ENCODE peak calls at places on chromosomes 5 and 9, in four cellular contexts. C is NCI-H69; R is CD8-positive, alpha-beta T cell; J is AG08396. S is an unnamed sample.

GRCh38 chr5:175821790-175822211 is 49.6 kb upstream of the CPLX2 start:
- DNase-seq in C (no peak), J (no peak), R (no peak), S (no peak)

GRCh38 chr5:105922574-105922973 is 1748.2 kb downstream of the EFNA5 start:
- DNase-seq in C (no peak), R (no peak), J (no peak), S (no peak)

GRCh38 chr5:26388946-26389345 is 649.4 kb downstream of the CDH9 start:
- DNase-seq in J (no peak), C (peak), R (no peak), S (peak)

GRCh38 chr5:97192580-97193421 is 9.8 kb upstream of the RIOK2 start:
- DNase-seq in R (no peak), C (peak), J (no peak), S (peak)

GRCh38 chr5:133469252-133469651 is 143.1 kb downstream of the FSTL4 start:
- DNase-seq in C (peak), J (no peak), R (no peak), S (no peak)

GRCh38 chr5:79983618-79984017 is 7.4 kb downstream of the MTX3 start:
- DNase-seq in R (no peak), C (no peak), J (no peak), S (no peak)

GRCh38 chr9:94002316-94003140 is 47.4 kb upstream of the BARX1 start:
- DNase-seq in R (no peak), C (peak), J (peak), S (peak)

GRCh38 chr9:5633243-5633642 is 4.3 kb downstream of the RIC1 start:
- DNase-seq in J (no peak), R (no peak), C (peak), S (no peak)

GRCh38 chr5:82174128-82174918 is 103.8 kb downstream of the RPS23 start:
- DNase-seq in R (peak), J (peak), C (peak), S (peak)

GRCh38 chr9:71249729-71250317 is 128.4 kb upstream of the TRPM3 start:
- DNase-seq in J (peak), R (no peak), C (peak), S (peak)

GRCh38 chr9:113244556-113244955 is 23.2 kb downstream of the SLC31A1 start:
- DNase-seq in C (no peak), J (no peak), R (no peak), S (no peak)

GRCh38 chr9:109001275-109001676 is 12.0 kb downstream of the CTNNAL1 start:
- DNase-seq in J (peak), C (no peak), R (no peak), S (no peak)

GRCh38 chr5:4156153-4156552 is 560.5 kb downstream of the IRX1 start:
- DNase-seq in R (no peak), C (no peak), J (no peak), S (no peak)

GRCh38 chr5:171622010-171622409 is 163.6 kb upstream of the SMIM23 start:
- DNase-seq in J (no peak), R (no peak), C (peak), S (no peak)

GRCh38 chr9:21902112-21902511 is 92.1 kb downstream of the CDKN2A start:
- DNase-seq in J (no peak), R (no peak), C (no peak), S (no peak)

GRCh38 chr9:134088064-134088725 is 20.4 kb upstream of the BRD3 start:
- DNase-seq in R (no peak), C (peak), J (no peak), S (no peak)

GRCh38 chr5:58497956-58498942 is 7.0 kb downstream of the GAPT start:
- DNase-seq in J (peak), C (peak), R (no peak), S (peak)

GRCh38 chr9:135772056-135773042 is 70.4 kb downstream of the KCNT1 start:
- DNase-seq in R (no peak), C (no peak), J (no peak), S (no peak)

GRCh38 chr5:135245521-135246499 is 153.2 kb downstream of the MACROH2A1 start:
- DNase-seq in R (no peak), C (no peak), J (peak), S (no peak)

GRCh38 chr5:98307811-98308210 is 465.7 kb upstream of the RGMB start:
- DNase-seq in R (no peak), C (peak), J (no peak), S (no peak)

GRCh38 chr9:6024035-6024554 is 8.7 kb upstream of the RANBP6 start:
- DNase-seq in J (peak), C (peak), R (no peak), S (peak)

GRCh38 chr9:135299239-135299590 is 180.4 kb upstream of the PPP1R26 start:
- DNase-seq in J (no peak), R (no peak), C (no peak), S (no peak)

GRCh38 chr5:138972836-138973235 is 97.7 kb upstream of the LRRTM2 start:
- DNase-seq in J (no peak), R (no peak), C (peak), S (peak)